ENCODE peak calls at places on chromosomes 2 and 18, in five cellular contexts. I is cardiac fibroblast, E is nephron progenitor cell, O is GM13977, U is frontal cortex. J is an unnamed sample.

GRCh38 chr2:240024766-240025165 is 376 bp downstream of the NDUFA10 start:
- DNase-seq in I (peak; percentile 5), E (peak; percentile 34), O (no peak), U (no peak), J (no peak)

GRCh38 chr2:160651416-160652200 is 158.0 kb upstream of the RBMS1 start:
- DNase-seq in I (peak; percentile 60), E (no peak), O (no peak), U (peak; percentile 21), J (no peak)

GRCh38 chr18:8711736-8712135 is 6.4 kb downstream of the MTCL1 start:
- DNase-seq in I (no peak), E (no peak), O (no peak), U (no peak), J (peak; percentile 57)

GRCh38 chr2:234331566-234331965 is 165.3 kb downstream of the ARL4C start:
- DNase-seq in I (no peak), E (no peak), O (no peak), U (no peak), J (no peak)

GRCh38 chr2:44453289-44453688 is 91.5 kb downstream of the CAMKMT start:
- DNase-seq in I (no peak), E (no peak), O (no peak), U (no peak), J (no peak)

GRCh38 chr2:204888222-204888621 is 342.9 kb downstream of the PARD3B start:
- DNase-seq in I (no peak), E (no peak), O (no peak), U (no peak), J (no peak)

GRCh38 chr2:187986392-187987105 is 305.1 kb upstream of the GULP1 start:
- DNase-seq in I (no peak), E (no peak), O (no peak), U (no peak), J (peak; percentile 30)

GRCh38 chr2:73072416-73072815 is 904 bp upstream of the SFXN5 start:
- DNase-seq in I (no peak), E (no peak), O (no peak), U (no peak), J (no peak)

GRCh38 chr18:33711514-33711913 is 133.5 kb downstream of the ASXL3 start:
- DNase-seq in I (no peak), E (no peak), O (no peak), U (no peak), J (no peak)

GRCh38 chr2:68059769-68060525 is 2.9 kb downstream of the C1D start:
- DNase-seq in I (no peak), E (no peak), O (no peak), U (no peak), J (no peak)

GRCh38 chr2:215466097-215466909 is 30.4 kb upstream of the FN1 start:
- DNase-seq in I (peak; percentile 78), E (no peak), O (no peak), U (no peak), J (no peak)

GRCh38 chr2:237254369-237254861 is 159.5 kb downstream of the COL6A3 start:
- DNase-seq in I (peak; percentile 83), E (no peak), O (no peak), U (no peak), J (no peak)

GRCh38 chr2:66370824-66371223 is 64.1 kb upstream of the MEIS1 start:
- DNase-seq in I (no peak), E (no peak), O (no peak), U (no peak), J (no peak)

GRCh38 chr2:199602896-199603482 is 145.2 kb upstream of the SATB2 start:
- DNase-seq in I (no peak), E (no peak), O (no peak), U (no peak), J (no peak)

GRCh38 chr2:20561703-20562454 is 89.0 kb downstream of the HS1BP3 start:
- DNase-seq in I (peak; percentile 60), E (no peak), O (no peak), U (no peak), J (peak; percentile 69)

GRCh38 chr2:41116106-41116797 is 664.4 kb upstream of the SLC8A1 start:
- DNase-seq in I (no peak), E (no peak), O (no peak), U (no peak), J (no peak)

GRCh38 chr2:24883946-24884345 is 36.1 kb downstream of the ADCY3 start:
- DNase-seq in I (peak; percentile 67), E (no peak), O (no peak), U (no peak), J (peak; percentile 72)

GRCh38 chr2:161418715-161419337 is 2.7 kb downstream of the TBR1 start:
- DNase-seq in I (no peak), E (peak; percentile 58), O (no peak), U (no peak), J (no peak)

GRCh38 chr18:24126155-24126947 is 12.5 kb upstream of the CABYR start:
- DNase-seq in I (peak; percentile 15), E (no peak), O (no peak), U (no peak), J (no peak)

GRCh38 chr2:11963966-11964365 is 217.5 kb downstream of the LPIN1 start:
- DNase-seq in I (no peak), E (no peak), O (no peak), U (no peak), J (no peak)

GRCh38 chr2:866009-866680 is 84.5 kb upstream of the SNTG2 start:
- DNase-seq in I (no peak), E (peak; percentile 56), O (no peak), U (no peak), J (no peak)

GRCh38 chr18:9280854-9281253 is 53.7 kb upstream of the TWSG1 start:
- DNase-seq in I (no peak), E (no peak), O (no peak), U (no peak), J (no peak)

GRCh38 chr2:186783254-186783653 is 65.7 kb downstream of the ZSWIM2 start:
- DNase-seq in I (no peak), E (no peak), O (no peak), U (no peak), J (no peak)

GRCh38 chr2:233363744-233364235 is 9.5 kb downstream of the DGKD start:
- DNase-seq in I (no peak), E (no peak), O (peak; percentile 38), U (no peak), J (no peak)

GRCh38 chr18:75065251-75066000 is 143.5 kb downstream of the PTGR3 start:
- DNase-seq in I (no peak), E (no peak), O (no peak), U (no peak), J (no peak)

GRCh38 chr18:56468379-56468778 is 170.0 kb downstream of the TXNL1 start:
- DNase-seq in I (no peak), E (no peak), O (no peak), U (no peak), J (no peak)

GRCh38 chr18:61034581-61034980 is 298.6 kb upstream of the CDH20 start:
- DNase-seq in I (no peak), E (no peak), O (no peak), U (no peak), J (no peak)

GRCh38 chr2:232588680-232589585 is 38.4 kb downstream of the EIF4E2 start:
- DNase-seq in I (peak; percentile 87), E (no peak), O (no peak), U (peak; percentile 58), J (peak; percentile 82)

GRCh38 chr18:68916734-68917133 is 118.9 kb downstream of the CCDC102B start:
- DNase-seq in I (no peak), E (no peak), O (no peak), U (no peak), J (peak; percentile 61)

GRCh38 chr2:160199053-160199452 is 1.0 kb downstream of the ITGB6 start:
- DNase-seq in I (no peak), E (no peak), O (no peak), U (no peak), J (no peak)

J was measured in renal cortical epithelial cell.